ENCODE peak calls at places on chromosomes 16 and 17, in nine cellular contexts. Q is ascending aorta, M is cardiac fibroblast, J is fibroblast of pulmonary artery, Z is thoracic aorta, I is astrocyte of the cerebellum, U is ovary, B is gastrocnemius medialis, L is GM06990. Y is an unnamed sample.

GRCh38 chr17:77441130-77441920 is 300.6 kb downstream of the SEC14L1 start:
- DNase-seq in Z (no peak), U (no peak), M (no peak), I (no peak), B (no peak), L (peak; percentile 86), Q (no peak), J (no peak), Y (no peak)

GRCh38 chr17:76414334-76415295 is 30.2 kb downstream of the SPHK1 start:
- DNase-seq in Q (no peak), B (no peak), J (peak; percentile 65), U (peak; percentile 85), L (no peak), I (peak; percentile 41), Z (peak; percentile 11), M (peak; percentile 10), Y (no peak)

GRCh38 chr16:89583895-89584644 is 8.5 kb downstream of the CPNE7 start:
- DNase-seq in B (no peak), I (no peak), L (no peak), Z (no peak), U (no peak), M (no peak), Q (no peak), J (no peak), Y (no peak)

GRCh38 chr17:57599271-57600045 is 145.6 kb downstream of the CCDC182 start:
- DNase-seq in I (no peak), B (no peak), M (no peak), J (no peak), Q (no peak), U (no peak), Z (no peak), L (no peak), Y (no peak)

GRCh38 chr17:67585077-67585602 is 132.6 kb upstream of the NOL11 start:
- DNase-seq in J (no peak), M (no peak), B (no peak), Q (no peak), I (no peak), L (no peak), Z (no peak), U (no peak), Y (peak; percentile 60)

GRCh38 chr16:4666537-4667202 is 26.7 kb upstream of the NUDT16L1 start:
- DNase-seq in J (no peak), I (no peak), L (no peak), M (no peak), Q (no peak), Z (no peak), U (no peak), B (no peak), Y (no peak)

GRCh38 chr16:57834936-57835335 is 32.6 kb upstream of the KIFC3 start:
- DNase-seq in M (peak; percentile 80), Z (no peak), U (no peak), I (no peak), L (no peak), J (no peak), B (no peak), Q (no peak), Y (peak; percentile 95)

GRCh38 chr16:87131996-87132345 is 185.2 kb downstream of the C16orf95 start:
- DNase-seq in J (no peak), B (no peak), L (no peak), I (no peak), Q (no peak), Z (no peak), U (no peak), M (no peak), Y (no peak)

GRCh38 chr17:66739553-66739952 is 95.4 kb upstream of the CACNG5 start:
- DNase-seq in U (no peak), L (no peak), I (no peak), Q (no peak), Z (no peak), M (no peak), B (no peak), J (no peak), Y (no peak)

GRCh38 chr17:48812001-48812400 is 5.0 kb downstream of the TTLL6 start:
- DNase-seq in M (no peak), U (no peak), Q (no peak), B (no peak), L (no peak), I (no peak), Z (no peak), J (no peak), Y (peak; percentile 23)

DNA sequence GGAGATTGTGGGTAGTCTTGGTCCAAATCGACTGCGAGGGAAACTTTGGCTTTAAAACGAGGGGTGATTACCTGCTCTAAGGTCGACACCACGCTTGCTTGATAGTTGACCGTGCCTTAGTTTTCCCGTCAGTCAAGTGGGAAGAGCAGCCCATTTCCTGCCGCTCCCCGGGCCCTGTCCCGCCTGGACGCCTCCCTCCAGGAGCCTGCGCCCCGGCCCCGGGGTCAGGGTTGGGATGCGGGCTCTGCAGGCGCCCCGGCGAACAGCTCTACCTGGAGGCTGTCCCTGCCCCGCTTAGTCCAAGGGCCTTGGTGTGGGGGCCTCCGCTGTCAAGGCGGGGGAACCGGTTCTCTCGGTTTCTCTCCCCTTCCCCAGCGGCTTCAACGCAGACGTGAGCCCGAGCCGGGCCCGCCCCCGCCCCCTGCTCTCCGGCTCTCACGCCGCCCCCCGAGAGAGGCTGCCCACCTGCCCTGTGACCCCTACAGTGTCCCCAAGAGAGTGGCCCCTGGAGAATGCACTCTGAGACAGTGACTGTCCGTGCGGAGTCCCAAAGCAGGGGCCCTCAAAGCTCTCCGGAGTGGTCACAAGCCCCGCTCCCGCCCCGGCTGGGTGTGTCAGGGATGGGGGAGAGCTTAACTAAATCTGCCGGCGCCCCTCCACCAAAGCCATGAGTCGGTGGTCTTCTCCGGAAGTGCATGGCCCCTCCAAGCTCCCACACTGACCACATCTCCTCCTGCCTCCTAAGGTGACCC is 117.4 kb upstream of the SMURF2 start:
- DNase-seq in U (no peak), L (no peak), Z (no peak), B (no peak), J (no peak), Q (no peak), I (no peak), M (no peak), Y (no peak)
- H3K4me3 ChIP-seq in U (no peak overlapping the region), L (no peak overlapping the region), Z (peak overlapping the region; percentile 65), B (no peak overlapping the region), J (no peak overlapping the region), Q (peak overlapping the region; percentile 55), I (no peak overlapping the region), M (no peak overlapping the region), Y (peak overlapping the region; percentile 58)

GRCh38 chr17:47323382-47324223 is at the start of gene EFCAB13:
- DNase-seq in Z (peak; percentile 83), J (peak; percentile 86), U (peak; percentile 94), B (peak; percentile 69), L (peak; percentile 97), M (peak; percentile 89), I (no peak), Q (peak; percentile 62), Y (peak; percentile 71)
- TF ChIP-seq CTCF in Z (peak; percentile 34), J (no peak), U (no peak), B (no peak), L (no peak), M (peak; percentile 2), I (no peak), Q (peak; percentile 51), Y (no peak)

DNA sequence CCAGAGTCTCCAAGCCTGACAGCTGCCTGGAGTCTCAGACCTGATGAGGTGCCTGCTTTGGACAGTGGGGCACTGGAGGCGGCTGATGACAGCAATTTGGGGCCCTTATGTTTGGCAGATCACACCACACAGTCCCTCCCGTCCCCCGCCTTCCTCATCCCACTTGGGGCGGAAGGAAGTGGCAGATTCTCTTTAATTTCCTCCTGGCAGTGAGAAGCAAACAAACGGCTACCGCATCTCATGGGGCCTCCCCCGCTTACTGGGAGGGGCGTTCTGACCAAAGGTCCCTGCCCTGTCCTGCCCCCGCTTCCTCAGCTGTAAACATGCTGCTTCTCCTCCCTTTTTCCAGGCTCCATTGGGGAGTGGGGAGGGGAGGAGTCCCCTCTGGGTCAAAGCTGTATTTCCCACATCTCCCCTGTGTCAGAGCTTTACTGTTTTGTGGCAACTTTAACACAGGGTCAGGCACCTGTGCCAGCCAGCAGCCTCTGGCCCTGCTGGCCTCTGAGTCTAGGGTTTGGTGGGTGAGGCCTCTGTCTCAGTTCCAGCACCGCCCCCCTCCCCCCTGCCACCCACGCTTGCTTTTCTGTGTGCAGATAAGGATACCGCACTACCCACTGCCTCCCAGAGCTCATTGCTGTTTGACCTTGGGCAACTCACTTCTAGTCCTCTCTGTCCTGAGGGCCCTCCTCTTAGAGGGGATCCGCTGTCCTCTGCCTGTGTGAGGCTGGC is 5.4 kb upstream of the NFATC3 start:
- DNase-seq in Q (no peak), U (peak; percentile 87), M (peak; percentile 44), I (no peak), J (peak; percentile 62), L (no peak), Z (no peak), B (peak; percentile 70), Y (no peak)
- H3K4me3 ChIP-seq in Q (no peak overlapping the region), U (no peak overlapping the region), M (no peak overlapping the region), I (no peak overlapping the region), J (no peak overlapping the region), L (no peak overlapping the region), Z (no peak overlapping the region), B (no peak overlapping the region), Y (no peak overlapping the region)

GRCh38 chr17:17808706-17809432 is 27.9 kb downstream of the SREBF1 start:
- DNase-seq in I (no peak), U (no peak), Z (no peak), J (peak; percentile 41), B (no peak), Q (no peak), L (peak; percentile 70), M (peak; percentile 35), Y (peak; percentile 49)

GRCh38 chr17:17812211-17813054 is 24.4 kb downstream of the SREBF1 start:
- DNase-seq in B (peak; percentile 70), J (peak; percentile 68), Z (no peak), I (no peak), Q (no peak), U (peak; percentile 90), M (peak; percentile 70), L (peak; percentile 80), Y (peak; percentile 64)

GRCh38 chr17:17809527-17810373 is 27.0 kb downstream of the SREBF1 start:
- DNase-seq in M (no peak), J (peak; percentile 53), B (no peak), L (no peak), U (peak; percentile 89), Z (no peak), Q (no peak), I (no peak), Y (peak; percentile 57)

GRCh38 chr17:17811381-17812210 is 25.2 kb downstream of the SREBF1 start:
- DNase-seq in Q (no peak), L (no peak), B (no peak), Z (no peak), I (no peak), U (peak; percentile 81), J (peak; percentile 57), M (no peak), Y (peak; percentile 35)

DNA sequence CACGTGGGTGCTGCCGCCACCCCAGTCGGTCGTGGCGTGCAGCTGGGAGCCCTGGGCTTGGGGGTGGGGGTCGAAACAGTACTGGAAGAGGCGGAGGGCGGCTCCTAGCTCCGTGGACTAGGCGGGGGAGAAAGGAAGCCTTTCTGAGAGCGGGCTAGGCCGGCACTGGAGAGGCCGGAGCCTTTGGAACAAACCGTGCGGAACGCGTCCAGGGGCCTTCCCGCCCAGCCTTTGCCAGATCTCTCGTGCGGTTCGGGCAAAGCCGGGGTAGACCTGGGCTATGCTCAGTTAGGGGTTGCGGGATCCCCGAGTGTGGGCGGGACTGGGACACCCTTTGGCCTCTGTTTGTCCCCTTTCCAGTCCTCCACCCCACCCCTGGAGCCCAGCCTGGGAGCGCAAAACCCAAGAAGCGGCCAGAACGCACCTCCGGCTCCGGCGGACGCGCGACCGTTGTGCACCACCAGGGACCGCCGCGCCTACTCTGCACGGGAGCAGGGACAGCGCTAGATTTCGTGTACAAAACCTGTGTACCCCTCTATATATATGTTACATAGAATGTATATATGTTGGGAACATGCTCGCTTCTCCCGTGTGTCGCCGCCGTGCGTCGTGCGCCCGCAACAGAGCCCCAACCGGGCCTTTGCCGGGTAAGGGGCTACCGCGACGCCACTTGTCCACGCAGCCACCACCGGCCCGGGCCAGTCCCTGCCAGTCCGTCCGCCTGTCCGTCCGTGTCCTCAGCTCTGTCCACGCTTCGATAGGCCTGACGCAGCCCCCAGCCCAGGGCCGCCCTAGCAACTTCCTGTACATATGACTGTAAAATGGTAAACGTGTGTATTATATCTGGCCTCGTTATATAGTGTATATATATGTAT is 26.2 kb downstream of the SREBF1 start:
- DNase-seq in Z (no peak), J (peak; percentile 20), M (no peak), B (no peak), L (no peak), Q (no peak), I (no peak), U (peak; percentile 84), Y (no peak)
- TF ChIP-seq CTCF in Z (no peak), J (no peak), M (no peak), B (no peak), L (no peak), Q (no peak), I (no peak), U (no peak), Y (no peak)